ENCODE peak calls at places on chromosome 2, in four cellular contexts. H is spleen, R is adipocyte, N is right cardiac atrium. Y is an unnamed sample.
A peak's percentile ranks its signal among the peaks of the same experiment; 100 is the strongest.

GRCh38 chr2:121771976-121772742 is 16.7 kb downstream of the TSN start:
- DNase-seq in N (no peak), R (no peak), H (no peak), Y (peak; percentile 54)

GRCh38 chr2:47888581-47889280 is 17.6 kb downstream of the FBXO11 start:
- DNase-seq in R (no peak), H (no peak), N (no peak), Y (no peak)

GRCh38 chr2:29115797-29116781 is 874 bp downstream of the CLIP4 start:
- DNase-seq in N (peak; percentile 61), H (peak; percentile 89), R (peak; percentile 92), Y (peak; percentile 51)

GRCh38 chr2:232368311-232368731 is 10.2 kb upstream of the ALPP start:
- DNase-seq in R (no peak), N (no peak), H (no peak), Y (peak; percentile 53)

GRCh38 chr2:138271467-138271866 is 230.1 kb upstream of the SPOPL start:
- DNase-seq in N (no peak), R (no peak), H (peak; percentile 9), Y (no peak)

GRCh38 chr2:165594231-165594934 is 124.9 kb downstream of the CSRNP3 start:
- DNase-seq in N (no peak), R (no peak), H (no peak), Y (no peak)

GRCh38 chr2:207248702-207249355 is 83.1 kb upstream of the KLF7 start:
- DNase-seq in N (no peak), R (peak; percentile 26), H (no peak), Y (peak; percentile 47)

GRCh38 chr2:39738941-39739340 is 40.1 kb downstream of the THUMPD2 start:
- DNase-seq in H (no peak), N (no peak), R (no peak), Y (no peak)

GRCh38 chr2:20048488-20049443 is 2.7 kb downstream of the LAPTM4A start:
- DNase-seq in H (no peak), N (no peak), R (peak; percentile 55), Y (no peak)

GRCh38 chr2:233598952-233599351 is 18.5 kb upstream of the UGT1A8 start:
- DNase-seq in N (no peak), H (no peak), R (peak; percentile 4), Y (no peak)

GRCh38 chr2:601387-601698 is 75.9 kb downstream of the TMEM18 start:
- DNase-seq in R (no peak), H (no peak), N (no peak), Y (no peak)

GRCh38 chr2:149394864-149395263 is 64.5 kb downstream of the LYPD6 start:
- DNase-seq in N (no peak), H (no peak), R (no peak), Y (peak; percentile 38)

GRCh38 chr2:41579811-41580210 is 468.0 kb upstream of the PKDCC start:
- DNase-seq in R (peak; percentile 75), N (no peak), H (no peak), Y (peak; percentile 41)

GRCh38 chr2:10932345-10933151 is 20.8 kb downstream of the KCNF1 start:
- DNase-seq in N (no peak), R (no peak), H (peak; percentile 59), Y (no peak)

GRCh38 chr2:186255823-186256222 is 230.2 kb upstream of the ZC3H15 start:
- DNase-seq in N (no peak), H (no peak), R (no peak), Y (no peak)
- H3K4me3 ChIP-seq in N (no peak overlapping the region), H (no peak overlapping the region), R (no peak overlapping the region), Y (no peak overlapping the region)

GRCh38 chr2:3520591-3520990 is 1.3 kb upstream of the ADI1 start:
- DNase-seq in R (no peak), N (no peak), H (no peak), Y (no peak)

GRCh38 chr2:3519255-3520190 is at the start of gene ADI1:
- DNase-seq in N (peak; percentile 90), R (peak; percentile 92), H (peak; percentile 96), Y (peak; percentile 92)

GRCh38 chr2:3526871-3527270 is 7.5 kb upstream of the ADI1 start:
- DNase-seq in R (no peak), N (no peak), H (no peak), Y (no peak)

GRCh38 chr2:3523551-3524041 is 4.3 kb upstream of the ADI1 start:
- DNase-seq in N (no peak), R (peak; percentile 41), H (no peak), Y (peak; percentile 25)

GRCh38 chr2:3522851-3523481 is 3.6 kb upstream of the ADI1 start:
- DNase-seq in H (no peak), R (no peak), N (no peak), Y (peak; percentile 24)
- H3K4me3 ChIP-seq in H (no peak overlapping the region), R (peak overlapping the region; percentile 43), N (no peak overlapping the region), Y (no peak overlapping the region)

GRCh38 chr2:191151315-191151698 is 513 bp upstream of the STAT4 start:
- DNase-seq in N (no peak), H (peak; percentile 78), R (no peak), Y (no peak)
- H3K4me3 ChIP-seq in N (peak overlapping the region; percentile 60), H (peak overlapping the region; percentile 53), R (peak overlapping the region; percentile 83), Y (no peak overlapping the region)

GRCh38 chr2:32735370-32735769 is 107.5 kb downstream of the TTC27 start:
- DNase-seq in H (no peak), R (no peak), N (no peak), Y (no peak)
- H3K4me3 ChIP-seq in H (no peak overlapping the region), R (no peak overlapping the region), N (no peak overlapping the region), Y (no peak overlapping the region)

GRCh38 chr2:158799181-158799580 is 4.1 kb downstream of the DAPL1 start:
- DNase-seq in H (no peak), N (no peak), R (no peak), Y (no peak)

GRCh38 chr2:158797963-158798700 is 3.0 kb downstream of the DAPL1 start:
- DNase-seq in R (no peak), N (no peak), H (no peak), Y (no peak)

GRCh38 chr2:158796606-158797005 is 1.5 kb downstream of the DAPL1 start:
- DNase-seq in H (no peak), N (no peak), R (no peak), Y (no peak)

GRCh38 chr2:158795110-158795924 is at the start of gene DAPL1:
- DNase-seq in N (no peak), R (no peak), H (no peak), Y (no peak)
- H3K4me3 ChIP-seq in N (no peak within 1 kb of the TSS), R (no peak within 1 kb of the TSS), H (no peak within 1 kb of the TSS), Y (no peak within 1 kb of the TSS)

Y was measured in foreskin fibroblast.